ENCODE peak calls at places on chromosomes 12 and 14, in five cellular contexts. P, Q, H, K and O are unnamed samples. For H3K36me3, the result is how much of the 10 kb centered on the place peaks cover.

GRCh38 chr12:3130053-3130805 is 53.0 kb downstream of the TSPAN9 start:
- DNase-seq in P (no peak), Q (no peak), H (no peak), K (no peak), O (no peak)

GRCh38 chr14:68692916-68693771 is 99.7 kb downstream of the ZFP36L1 start:
- DNase-seq in P (peak), Q (peak), H (no peak), K (no peak), O (no peak)

GRCh38 chr12:6956332-6956727 is 5.2 kb downstream of the PTPN6 start:
- DNase-seq in P (peak), Q (no peak), H (no peak), K (no peak), O (no peak)

GRCh38 chr12:92492291-92492690 is 210.5 kb upstream of the PLEKHG7 start:
- DNase-seq in P (no peak), Q (no peak), H (no peak), K (no peak), O (no peak)

GRCh38 chr12:4506870-4507269 is 31.8 kb upstream of the RAD51AP1 start:
- DNase-seq in P (no peak), Q (no peak), H (peak), K (no peak), O (no peak)

GRCh38 chr14:23665302-23666016 is 29.3 kb downstream of the DHRS2 start:
- DNase-seq in P (no peak), Q (no peak), H (no peak), K (no peak), O (no peak)

GRCh38 chr12:81450920-81451739 is 308.0 kb downstream of the PPFIA2 start:
- DNase-seq in P (no peak), Q (no peak), H (no peak), K (no peak), O (no peak)

GRCh38 chr14:102675396-102675795 is 82.9 kb downstream of the RCOR1 start:
- DNase-seq in P (no peak), Q (no peak), H (no peak), K (no peak), O (no peak)

GRCh38 chr14:92747701-92748258 is 647 bp downstream of the LGMN start:
- DNase-seq in P (no peak), Q (no peak), H (no peak), K (peak), O (no peak)

GRCh38 chr14:65238456-65238855 is 136.1 kb upstream of the MAX start:
- DNase-seq in P (no peak), Q (no peak), H (no peak), K (no peak), O (no peak)

GRCh38 chr12:66716522-66716921 is 37.6 kb upstream of the GRIP1 start:
- DNase-seq in P (no peak), Q (no peak), H (no peak), K (no peak), O (no peak)

GRCh38 chr14:62289471-62289870 is 527.3 kb downstream of the SNAPC1 start:
- DNase-seq in P (no peak), Q (no peak), H (no peak), K (no peak), O (no peak)

GRCh38 chr12:6323340-6323994 is 13.0 kb downstream of the PLEKHG6 start:
- DNase-seq in P (peak), Q (peak), H (peak), K (no peak), O (no peak)

GRCh38 chr14:50410016-50410530 is 13.4 kb upstream of the CDKL1 start:
- DNase-seq in P (no peak), Q (no peak), H (no peak), K (no peak), O (no peak)

GRCh38 chr14:99592933-99593753 is 10.9 kb downstream of the CCDC85C start:
- DNase-seq in P (peak), Q (no peak), H (no peak), K (no peak), O (no peak)

GRCh38 chr12:118344829-118345228 is 27.9 kb downstream of the TAOK3 start:
- DNase-seq in P (no peak), Q (no peak), H (no peak), K (no peak), O (no peak)

GRCh38 chr12:95661360-95661759 is 110.1 kb upstream of the USP44 start:
- DNase-seq in P (no peak), Q (no peak), H (no peak), K (no peak), O (no peak)

GRCh38 chr12:95908573-95908972 is 33.8 kb downstream of the CCDC38 start:
- DNase-seq in P (no peak), Q (no peak), H (no peak), K (no peak), O (no peak)

GRCh38 chr12:59164991-59165718 is 244.9 kb upstream of the LRIG3 start:
- DNase-seq in P (no peak), Q (no peak), H (no peak), K (no peak), O (no peak)

GRCh38 chr12:98821849-98822248 is 176.8 kb downstream of the APAF1 start:
- DNase-seq in P (no peak), Q (no peak), H (no peak), K (peak), O (no peak)

GRCh38 chr14:78782551-78782950 is 612.4 kb downstream of the NRXN3 start:
- DNase-seq in P (no peak), Q (no peak), H (no peak), K (no peak), O (no peak)

GRCh38 chr12:19963972-19964371 is 404.4 kb upstream of the PDE3A start:
- DNase-seq in P (no peak), Q (no peak), H (peak), K (no peak), O (no peak)

GRCh38 chr14:103385994-103386491 is 828 bp downstream of the MARK3 start:
- DNase-seq in P (peak), Q (no peak), H (no peak), K (no peak), O (no peak)

GRCh38 chr14:36505892-36506731 is 13.9 kb downstream of the NKX2-1 start:
- DNase-seq in P (no peak), Q (peak), H (no peak), K (no peak), O (no peak)

GRCh38 chr14:69535230-69535848 is 39.3 kb downstream of the CCDC177 start:
- DNase-seq in P (no peak), Q (peak), H (no peak), K (no peak), O (no peak)

GRCh38 chr14:51847489-51847796 is 13.0 kb upstream of the GNG2 start:
- DNase-seq in P (no peak), Q (no peak), H (no peak), K (no peak), O (no peak)

GRCh38 chr12:106118-106561 is 39.6 kb downstream of the IQSEC3 start:
- DNase-seq in P (peak), Q (no peak), H (peak), K (no peak), O (no peak)

GRCh38 chr14:65846469-65846868 is 433.9 kb downstream of the FUT8 start:
- DNase-seq in P (no peak), Q (no peak), H (no peak), K (no peak), O (no peak)

GRCh38 chr14:90034156-90034555 is 27.6 kb upstream of the KCNK13 start:
- DNase-seq in P (no peak), Q (no peak), H (peak), K (no peak), O (peak)

GRCh38 chr12:60278209-60278608 is 682.4 kb downstream of the SLC16A7 start:
- DNase-seq in P (no peak), Q (no peak), H (no peak), K (no peak), O (no peak)

GRCh38 chr14:104749958-104750529 is 2.9 kb upstream of the SIVA1 start:
- DNase-seq in P (no peak), Q (no peak), H (no peak), K (no peak), O (no peak)

GRCh38 chr14:81164167-81164774 is 56.5 kb downstream of the GTF2A1 start:
- DNase-seq in P (no peak), Q (peak), H (peak), K (no peak), O (no peak)

GRCh38 chr14:102590667-102591099 is 1.8 kb upstream of the RCOR1 start:
- DNase-seq in P (no peak), Q (no peak), H (no peak), K (peak), O (no peak)

GRCh38 chr12:120350576-120351350 is 18.2 kb downstream of the MSI1 start:
- DNase-seq in P (no peak), Q (peak), H (no peak), K (no peak), O (no peak)

GRCh38 chr12:128992550-128992949 is 139.3 kb downstream of the GLT1D1 start:
- DNase-seq in P (no peak), Q (no peak), H (no peak), K (no peak), O (no peak)

GRCh38 chr14:63388766-63389431 is 70.2 kb upstream of the GPHB5 start:
- DNase-seq in P (peak), Q (peak), H (peak), K (peak), O (no peak)

GRCh38 chr14:83384253-83384652 is 1850.6 kb upstream of the SEL1L start:
- DNase-seq in P (no peak), Q (no peak), H (no peak), K (no peak), O (no peak)

GRCh38 chr14:50533806-50534205 is 1.4 kb upstream of the MAP4K5 start:
- DNase-seq in P (no peak), Q (no peak), H (no peak), K (no peak), O (no peak)

GRCh38 chr12:24488906-24489619 is 459.8 kb downstream of the BCAT1 start:
- DNase-seq in P (no peak), Q (no peak), H (no peak), K (no peak), O (no peak)

GRCh38 chr12:24489939-24490338 is 459.0 kb downstream of the BCAT1 start:
- DNase-seq in P (no peak), Q (no peak), H (no peak), K (no peak), O (no peak)

GRCh38 chr12:24488091-24488596 is 460.8 kb downstream of the BCAT1 start:
- DNase-seq in P (no peak), Q (no peak), H (no peak), K (no peak), O (no peak)

GRCh38 chr12:24494401-24494800 is 454.5 kb downstream of the BCAT1 start:
- DNase-seq in P (no peak), Q (no peak), H (no peak), K (no peak), O (no peak)

DNA sequence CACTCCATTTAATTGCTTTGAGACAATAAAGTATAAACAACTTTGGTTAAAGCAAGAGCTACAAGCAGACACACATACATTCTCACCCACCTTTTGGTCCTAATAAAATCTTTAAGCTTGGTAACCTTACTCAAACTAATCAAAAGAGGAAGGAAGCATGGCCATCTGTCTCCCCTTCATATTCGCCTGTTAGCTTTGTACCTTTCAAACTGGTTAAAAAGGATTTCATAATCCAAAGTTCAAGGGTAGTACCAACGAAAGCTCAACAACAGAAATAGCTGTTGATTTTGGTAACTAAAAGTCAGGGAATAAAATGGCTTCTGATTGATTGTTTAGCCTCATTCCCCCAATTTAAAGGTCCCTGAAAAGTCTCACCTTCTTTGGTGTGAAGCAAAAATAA is 456.9 kb downstream of the BCAT1 start:
- DNase-seq in P (no peak), Q (no peak), H (no peak), K (no peak), O (no peak)
- TF ChIP-seq EP300 in P (no peak), Q (no peak), H (no peak), K (no peak), O (no peak)

DNA sequence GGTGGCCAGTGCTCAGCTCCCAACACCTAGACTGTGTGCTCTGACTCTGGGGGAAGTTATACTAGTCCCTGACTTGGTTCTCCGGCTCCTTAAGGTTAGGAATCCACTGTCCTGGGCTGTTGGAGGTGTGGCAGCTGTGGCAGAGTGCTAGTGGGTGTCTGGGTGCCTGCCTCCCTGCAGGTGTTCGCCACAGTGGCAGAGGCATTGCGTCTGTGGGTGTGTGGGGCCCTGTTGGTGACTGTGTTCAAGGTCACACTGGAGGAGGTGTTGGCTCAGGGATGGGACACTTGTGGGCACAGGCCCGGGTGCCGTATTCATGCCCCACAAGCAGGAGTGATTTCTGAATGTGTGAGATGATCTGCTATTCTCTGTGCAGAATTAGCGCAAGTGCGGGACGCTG is 467.4 kb downstream of the TMEM121 start:
- DNase-seq in P (no peak), Q (no peak), H (no peak), K (no peak), O (peak)
- H3K36me3 ChIP-seq in P (under half), Q (under half), H (under half), K (under half), O (under half)

GRCh38 chr14:38135096-38135495 is 72.6 kb upstream of the SSTR1 start:
- DNase-seq in P (no peak), Q (no peak), H (no peak), K (no peak), O (no peak)
- TF ChIP-seq EP300 in P (no peak), Q (no peak), H (no peak), K (no peak), O (no peak)

GRCh38 chr12:1405619-1406018 is 188.8 kb downstream of the FBXL14 start:
- DNase-seq in P (no peak), Q (no peak), H (no peak), K (no peak), O (no peak)

GRCh38 chr12:1413930-1414329 is 180.5 kb downstream of the FBXL14 start:
- DNase-seq in P (no peak), Q (no peak), H (no peak), K (no peak), O (no peak)

DNA sequence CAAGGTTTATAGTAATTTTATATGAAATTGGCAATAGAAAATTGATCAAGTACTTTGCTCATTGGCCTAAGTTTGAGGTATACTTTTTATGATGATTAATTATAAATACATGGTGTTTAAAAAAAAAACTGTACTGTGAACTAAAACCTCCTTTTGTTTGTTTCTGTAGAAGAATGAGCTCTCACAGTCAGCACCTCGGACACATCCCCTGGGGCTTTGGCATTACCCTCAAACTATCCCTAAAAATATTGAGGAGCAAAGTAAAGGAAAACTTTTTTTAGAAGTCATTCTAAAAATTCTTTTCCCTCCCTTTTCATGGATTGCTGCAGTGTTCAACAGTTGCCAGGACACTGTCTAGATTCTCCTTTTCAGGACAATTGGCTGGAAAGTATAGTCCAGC is 183.6 kb downstream of the FBXL14 start:
- DNase-seq in P (no peak), Q (no peak), H (no peak), K (no peak), O (no peak)
- H3K36me3 ChIP-seq in P (under half), Q (under half), H (under half), K (under half), O (under half)

GRCh38 chr14:22336031-22336430 is 253.0 kb downstream of the DAD1 start:
- DNase-seq in P (no peak), Q (no peak), H (no peak), K (no peak), O (no peak)
- TF ChIP-seq EP300 in P (no peak), Q (no peak), H (no peak), K (no peak), O (no peak)

DNA sequence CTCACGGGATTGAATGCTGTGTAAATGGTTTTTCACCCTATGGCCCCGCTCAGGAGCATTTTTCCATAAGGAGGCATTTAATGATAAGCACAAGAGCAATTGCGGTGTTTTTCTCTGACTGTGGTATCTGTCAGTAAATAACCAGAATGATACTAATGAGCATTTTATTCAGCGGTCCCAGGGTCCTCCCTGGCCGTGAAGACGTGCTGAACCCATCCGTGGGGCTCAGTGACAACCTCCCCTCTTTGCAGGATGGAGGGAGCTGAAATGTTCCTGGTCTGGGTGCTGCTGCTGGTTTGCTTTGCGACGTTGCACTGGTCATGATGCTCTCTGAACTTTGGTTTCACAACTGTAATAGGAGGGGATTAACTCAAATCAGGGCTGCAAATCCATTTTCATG is 625.6 kb downstream of the AACS start:
- DNase-seq in P (no peak), Q (no peak), H (no peak), K (no peak), O (peak)
- H3K36me3 ChIP-seq in P (under half), Q (under half), H (under half), K (under half), O (under half)

GRCh38 chr12:67742461-67742860 is 93.9 kb downstream of the DYRK2 start:
- DNase-seq in P (no peak), Q (no peak), H (no peak), K (no peak), O (peak)

GRCh38 chr12:67741234-67741633 is 92.7 kb downstream of the DYRK2 start:
- DNase-seq in P (no peak), Q (no peak), H (no peak), K (no peak), O (peak)

GRCh38 chr12:67735868-67736267 is 87.3 kb downstream of the DYRK2 start:
- DNase-seq in P (no peak), Q (no peak), H (no peak), K (no peak), O (no peak)

GRCh38 chr12:67740706-67741105 is 92.2 kb downstream of the DYRK2 start:
- DNase-seq in P (no peak), Q (no peak), H (no peak), K (no peak), O (peak)
- TF ChIP-seq EP300 in P (no peak), Q (no peak), H (no peak), K (no peak), O (no peak)

DNA sequence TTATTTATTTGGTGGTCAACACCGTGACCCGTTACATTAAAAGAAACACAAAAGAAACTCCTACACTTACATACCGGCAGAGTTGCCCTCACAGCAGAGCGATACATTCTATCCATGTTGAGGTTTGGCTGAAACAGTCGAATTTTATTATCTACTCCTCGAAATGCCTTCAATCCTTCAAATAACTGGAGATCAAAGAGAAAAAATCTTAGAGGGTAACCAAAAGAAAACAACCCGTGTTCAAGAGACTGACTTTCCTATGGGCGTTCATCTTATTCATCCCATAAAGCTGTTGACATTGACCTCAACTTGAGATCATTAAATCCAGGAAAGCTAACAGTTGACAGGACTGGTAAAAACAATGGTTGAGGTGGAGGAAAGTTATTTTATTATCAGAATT is 67.7 kb downstream of the BCAT1 start:
- DNase-seq in P (no peak), Q (no peak), H (no peak), K (no peak), O (no peak)
- H3K36me3 ChIP-seq in P (under half), Q (under half), H (under half), K (under half), O (under half)

GRCh38 chr14:85604671-85605070 is 74.7 kb downstream of the FLRT2 start:
- DNase-seq in P (no peak), Q (no peak), H (no peak), K (no peak), O (no peak)
- TF ChIP-seq EP300 in P (no peak), Q (no peak), H (no peak), K (no peak), O (no peak)